ENCODE peak calls at places on chromosome 13, in ten cellular contexts. D is CD8-positive, alpha-beta memory T cell; E is heart right ventricle; F is pancreas; P is fibroblast of lung; U is PC-9; R is tibial nerve; K is breast epithelium; Q is epithelial cell of esophagus; G is left ventricle myocardium inferior. Y is an unnamed sample.

GRCh38 chr13:109348514-109349340 is 437.7 kb downstream of the IRS2 start:
- DNase-seq in D (no peak), E (no peak), F (no peak), P (peak; percentile 41), U (peak; percentile 83), R (no peak), K (no peak), Q (peak; percentile 49), G (no peak), Y (no peak)

GRCh38 chr13:94708031-94708571 is 4.2 kb downstream of the SOX21 start:
- DNase-seq in D (no peak), E (no peak), F (no peak), P (no peak), U (no peak), R (no peak), K (no peak), Q (no peak), G (no peak), Y (no peak)

GRCh38 chr13:28532226-28533048 is 37.5 kb upstream of the FLT1 start:
- DNase-seq in D (no peak), E (peak; percentile 47), F (peak; percentile 66), P (no peak), U (no peak), R (no peak), K (no peak), Q (no peak), G (peak; percentile 53), Y (no peak)

GRCh38 chr13:113113846-113114271 is 8.3 kb downstream of the F7 start:
- DNase-seq in D (no peak), E (no peak), F (peak; percentile 55), P (no peak), U (no peak), R (no peak), K (no peak), Q (no peak), G (no peak), Y (no peak)

GRCh38 chr13:75566658-75567057 is 17.1 kb downstream of the UCHL3 start:
- DNase-seq in D (no peak), E (no peak), F (no peak), P (peak; percentile 68), U (peak; percentile 62), R (no peak), K (no peak), Q (peak; percentile 62), G (no peak), Y (no peak)

GRCh38 chr13:34019870-34020269 is 201.9 kb downstream of the RFC3 start:
- DNase-seq in D (no peak), E (no peak), F (no peak), P (no peak), U (no peak), R (no peak), K (no peak), Q (no peak), G (no peak), Y (no peak)

GRCh38 chr13:112256716-112257497 is 119.2 kb upstream of the SPACA7 start:
- DNase-seq in D (no peak), E (no peak), F (no peak), P (no peak), U (no peak), R (no peak), K (no peak), Q (no peak), G (no peak), Y (no peak)

GRCh38 chr13:40235160-40235796 is 431.2 kb downstream of the FOXO1 start:
- DNase-seq in D (no peak), E (no peak), F (no peak), P (peak; percentile 45), U (no peak), R (no peak), K (no peak), Q (peak; percentile 68), G (no peak), Y (no peak)

GRCh38 chr13:42992585-42993122 is 613 bp upstream of the EPSTI1 start:
- DNase-seq in D (no peak), E (no peak), F (no peak), P (no peak), U (no peak), R (no peak), K (no peak), Q (no peak), G (no peak), Y (no peak)
- H3K4me3 ChIP-seq in D (peak overlapping the region; percentile 61), E (peak overlapping the region; percentile 77), F (peak overlapping the region; percentile 35), P (peak overlapping the region; percentile 74), U (no peak overlapping the region), R (peak overlapping the region; percentile 57), K (peak overlapping the region; percentile 81), Q (no peak overlapping the region), G (peak overlapping the region; percentile 76), Y (peak overlapping the region; percentile 83)

GRCh38 chr13:51827254-51827653 is 17.7 kb downstream of the TMEM272 start:
- DNase-seq in D (no peak), E (no peak), F (no peak), P (no peak), U (no peak), R (no peak), K (no peak), Q (no peak), G (no peak), Y (peak; percentile 45)
- H3K4me3 ChIP-seq in D (peak overlapping the region; percentile 78), E (no peak overlapping the region), F (no peak overlapping the region), P (no peak overlapping the region), U (no peak overlapping the region), R (no peak overlapping the region), K (no peak overlapping the region), Q (no peak overlapping the region), G (no peak overlapping the region), Y (no peak overlapping the region)

GRCh38 chr13:26927511-26927910 is 166.9 kb upstream of the GPR12 start:
- DNase-seq in D (no peak), E (no peak), F (no peak), P (no peak), U (no peak), R (no peak), K (no peak), Q (no peak), G (no peak), Y (no peak)

GRCh38 chr13:26934096-26934495 is 173.5 kb upstream of the GPR12 start:
- DNase-seq in D (no peak), E (no peak), F (no peak), P (no peak), U (no peak), R (no peak), K (no peak), Q (no peak), G (no peak), Y (peak; percentile 24)

GRCh38 chr13:26926371-26926770 is 165.8 kb upstream of the GPR12 start:
- DNase-seq in D (no peak), E (no peak), F (no peak), P (no peak), U (no peak), R (no peak), K (no peak), Q (no peak), G (no peak), Y (no peak)

GRCh38 chr13:26929971-26930730 is 169.6 kb upstream of the GPR12 start:
- DNase-seq in D (peak; percentile 57), E (peak; percentile 51), F (no peak), P (peak; percentile 66), U (no peak), R (peak; percentile 35), K (no peak), Q (peak; percentile 60), G (peak; percentile 62), Y (no peak)
- H3K4me3 ChIP-seq in D (no peak overlapping the region), E (no peak overlapping the region), F (no peak overlapping the region), P (no peak overlapping the region), U (no peak overlapping the region), R (no peak overlapping the region), K (no peak overlapping the region), Q (no peak overlapping the region), G (no peak overlapping the region), Y (no peak overlapping the region)

DNA sequence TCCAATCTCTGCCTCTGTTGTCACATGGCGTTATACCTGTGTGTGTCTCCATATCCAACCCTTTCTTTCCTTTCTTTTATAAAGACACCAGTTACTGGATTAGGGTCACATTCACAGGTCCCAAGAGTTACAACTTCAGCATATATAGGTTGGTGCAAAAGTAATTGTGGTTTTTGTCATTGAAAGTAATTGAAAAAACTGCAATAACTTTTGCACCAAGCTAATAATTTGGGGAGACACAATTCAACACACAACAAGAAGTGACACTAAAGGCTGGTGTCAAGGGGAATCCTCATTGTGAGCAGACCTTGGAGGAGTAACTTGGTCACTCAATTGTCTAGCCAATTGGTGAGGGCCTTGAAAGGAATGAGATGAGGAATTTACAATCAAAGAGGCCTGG is 1366.1 kb downstream of the PCDH9 start:
- DNase-seq in D (no peak), E (no peak), F (no peak), P (no peak), U (no peak), R (no peak), K (no peak), Q (no peak), G (no peak), Y (no peak)
- H3K4me3 ChIP-seq in D (no peak overlapping the region), E (no peak overlapping the region), F (no peak overlapping the region), P (no peak overlapping the region), U (no peak overlapping the region), R (no peak overlapping the region), K (no peak overlapping the region), Q (no peak overlapping the region), G (no peak overlapping the region), Y (no peak overlapping the region)

GRCh38 chr13:36344886-36345437 is 1.2 kb downstream of the SPART start:
- DNase-seq in D (no peak), E (peak; percentile 25), F (no peak), P (no peak), U (no peak), R (no peak), K (no peak), Q (peak; percentile 18), G (no peak), Y (no peak)

GRCh38 chr13:36341718-36342117 is 4.5 kb downstream of the SPART start:
- DNase-seq in D (no peak), E (no peak), F (no peak), P (peak; percentile 33), U (peak; percentile 46), R (no peak), K (no peak), Q (peak; percentile 34), G (no peak), Y (no peak)

GRCh38 chr13:36344173-36344572 is 2.0 kb downstream of the SPART start:
- DNase-seq in D (no peak), E (no peak), F (no peak), P (peak; percentile 83), U (no peak), R (no peak), K (no peak), Q (peak; percentile 64), G (no peak), Y (no peak)

GRCh38 chr13:36345438-36346221 is 564 bp downstream of the SPART start:
- DNase-seq in D (no peak), E (peak; percentile 83), F (peak; percentile 40), P (peak; percentile 93), U (peak; percentile 84), R (peak; percentile 72), K (peak; percentile 68), Q (peak; percentile 75), G (peak; percentile 62), Y (peak; percentile 19)

DNA sequence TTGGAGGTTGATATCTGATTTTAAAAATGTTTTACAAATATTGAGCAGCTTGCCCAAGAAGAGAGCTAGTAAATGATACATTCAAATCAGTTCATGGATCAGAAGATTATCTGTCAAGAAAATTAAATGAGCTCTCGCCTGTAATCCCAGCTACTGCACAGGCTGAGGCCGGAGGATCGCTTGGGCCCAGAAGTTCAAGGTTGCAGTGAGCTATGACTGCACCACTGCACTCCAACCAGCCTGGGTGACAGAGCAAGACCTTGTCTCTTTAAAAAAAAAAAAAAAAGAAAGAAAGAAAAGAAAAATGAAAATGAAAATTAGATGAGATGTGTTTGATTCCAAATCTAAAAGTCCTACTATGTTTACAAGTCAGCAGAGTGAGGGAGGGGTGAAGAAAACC is 2.4 kb downstream of the SPART start:
- DNase-seq in D (no peak), E (no peak), F (no peak), P (no peak), U (no peak), R (no peak), K (no peak), Q (no peak), G (no peak), Y (no peak)
- H3K4me3 ChIP-seq in D (no peak overlapping the region), E (peak overlapping the region; percentile 93), F (no peak overlapping the region), P (peak overlapping the region; percentile 74), U (peak overlapping the region; percentile 92), R (no peak overlapping the region), K (peak overlapping the region; percentile 87), Q (no peak overlapping the region), G (peak overlapping the region; percentile 81), Y (peak overlapping the region; percentile 77)

Y was measured in ascending aorta.